ENCODE peak calls at places on chromosomes 3 and 15, in eight cellular contexts. Y is sigmoid colon, L is AG10803, H is H7, E is HAP-1, F is fibroblast of lung, U is GM23248, B is uterus. R is an unnamed sample.

GRCh38 chr3:140602781-140603180 is 75.1 kb upstream of the TRIM42 start:
- DNase-seq in Y (no peak), L (no peak), H (no peak), E (no peak), F (no peak), U (no peak), B (no peak), R (no peak)

GRCh38 chr3:168034152-168034928 is 61.4 kb downstream of the GOLIM4 start:
- DNase-seq in Y (no peak), L (peak), H (no peak), E (no peak), F (peak), U (peak), B (no peak), R (peak)

GRCh38 chr15:67941643-67942315 is 101.9 kb upstream of the RNU6-1 start:
- DNase-seq in Y (no peak), L (no peak), H (no peak), E (no peak), F (peak), U (peak), B (no peak), R (no peak)

GRCh38 chr3:138078901-138079344 is 36.5 kb downstream of the DZIP1L start:
- DNase-seq in Y (no peak), L (peak), H (no peak), E (no peak), F (peak), U (peak), B (no peak), R (peak)

GRCh38 chr3:21515417-21515816 is 235.6 kb downstream of the ZNF385D start:
- DNase-seq in Y (no peak), L (no peak), H (no peak), E (no peak), F (no peak), U (no peak), B (no peak), R (no peak)

GRCh38 chr3:18751514-18751913 is 326.4 kb upstream of the SATB1 start:
- DNase-seq in Y (no peak), L (no peak), H (no peak), E (no peak), F (no peak), U (no peak), B (no peak), R (no peak)

GRCh38 chr15:91068436-91068835 is 31.6 kb upstream of the SV2B start:
- DNase-seq in Y (no peak), L (no peak), H (no peak), E (no peak), F (no peak), U (no peak), B (no peak), R (no peak)

GRCh38 chr3:12423131-12423530 is 61.1 kb upstream of the TSEN2 start:
- DNase-seq in Y (no peak), L (no peak), H (no peak), E (no peak), F (no peak), U (no peak), B (no peak), R (no peak)

GRCh38 chr15:58065445-58066041 is at the start of gene ALDH1A2:
- DNase-seq in Y (peak), L (no peak), H (peak), E (no peak), F (no peak), U (no peak), B (peak), R (no peak)

GRCh38 chr15:31217067-31217466 is 109.6 kb upstream of the KLF13 start:
- DNase-seq in Y (no peak), L (no peak), H (no peak), E (no peak), F (no peak), U (no peak), B (no peak), R (no peak)

GRCh38 chr15:31158858-31159569 is 57.5 kb upstream of the TRPM1 start:
- DNase-seq in Y (no peak), L (no peak), H (peak), E (no peak), F (no peak), U (no peak), B (no peak), R (no peak)

GRCh38 chr3:133943639-133944131 is 48.0 kb upstream of the RAB6B start:
- DNase-seq in Y (peak), L (peak), H (no peak), E (no peak), F (peak), U (peak), B (no peak), R (peak)

GRCh38 chr3:10555263-10555662 is 49.9 kb upstream of the ATP2B2 start:
- DNase-seq in Y (no peak), L (no peak), H (no peak), E (no peak), F (no peak), U (no peak), B (no peak), R (no peak)

GRCh38 chr3:49705390-49705960 is 14.0 kb downstream of the AMIGO3 start:
- DNase-seq in Y (no peak), L (no peak), H (no peak), E (no peak), F (no peak), U (no peak), B (no peak), R (no peak)

GRCh38 chr15:82625136-82625535 is 22.0 kb downstream of the CPEB1 start:
- DNase-seq in Y (no peak), L (peak), H (no peak), E (no peak), F (peak), U (no peak), B (no peak), R (no peak)

GRCh38 chr3:105809204-105809893 is 59.5 kb downstream of the CBLB start:
- DNase-seq in Y (no peak), L (no peak), H (no peak), E (no peak), F (no peak), U (no peak), B (no peak), R (no peak)

GRCh38 chr15:72784233-72784876 is 797 bp upstream of the ADPGK start:
- DNase-seq in Y (no peak), L (peak), H (no peak), E (peak), F (peak), U (peak), B (no peak), R (peak)

GRCh38 chr3:10527295-10528016 is 22.1 kb upstream of the ATP2B2 start:
- DNase-seq in Y (peak), L (no peak), H (no peak), E (no peak), F (no peak), U (no peak), B (no peak), R (no peak)

GRCh38 chr3:57382933-57383332 is 90.4 kb upstream of the ASB14 start:
- DNase-seq in Y (no peak), L (peak), H (no peak), E (no peak), F (peak), U (peak), B (no peak), R (peak)

GRCh38 chr15:37087050-37087691 is 13.2 kb downstream of the MEIS2 start:
- DNase-seq in Y (no peak), L (no peak), H (no peak), E (no peak), F (no peak), U (no peak), B (no peak), R (no peak)

GRCh38 chr3:54065551-54065950 is 56.8 kb upstream of the CACNA2D3 start:
- DNase-seq in Y (no peak), L (no peak), H (no peak), E (no peak), F (no peak), U (no peak), B (no peak), R (no peak)

DNA sequence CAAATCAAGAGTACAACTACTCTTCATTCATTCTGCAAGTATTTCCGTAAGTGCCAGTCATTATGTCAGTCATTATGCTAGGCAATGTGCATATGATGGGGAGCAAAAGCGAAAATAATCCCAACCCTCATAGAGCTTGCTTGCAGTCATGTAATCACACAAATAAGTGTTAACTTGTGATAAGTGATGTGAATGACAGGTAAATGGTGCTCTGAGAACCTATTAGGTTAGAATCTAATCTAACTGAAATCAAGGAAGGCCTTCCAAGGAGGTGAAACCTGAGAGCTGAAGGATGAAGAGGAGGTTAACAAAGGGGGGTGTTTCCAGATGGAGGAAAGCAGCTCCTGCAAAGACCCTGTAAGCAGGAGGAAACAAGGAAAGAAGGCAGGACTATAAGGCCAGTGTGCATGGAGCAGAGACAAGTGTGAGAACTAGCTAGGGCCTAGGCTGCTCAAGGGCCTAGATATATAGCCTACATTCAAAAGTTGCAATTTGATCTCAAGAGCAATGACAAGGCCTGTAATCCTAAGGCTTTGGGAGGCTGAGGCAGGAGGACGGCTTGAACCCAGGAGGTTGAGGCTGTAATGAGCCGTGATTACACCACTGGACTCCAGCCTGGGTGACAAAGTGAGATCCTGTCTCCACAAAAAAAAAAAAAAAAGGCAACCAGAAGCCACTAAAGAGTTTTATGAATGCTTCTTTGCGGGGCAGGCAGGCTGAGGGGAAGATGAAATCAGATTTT is 5.3 kb downstream of the PTPN9 start:
- DNase-seq in Y (no peak), L (no peak), H (peak), E (peak), F (no peak), U (no peak), B (no peak), R (no peak)
- H3K4me3 ChIP-seq in Y (no peak), L (no peak), H (no peak), E (no peak), F (no peak), U (no peak), B (no peak), R (no peak)

GRCh38 chr15:42082141-42082540 is 12.2 kb downstream of the PLA2G4D start:
- DNase-seq in Y (no peak), L (no peak), H (no peak), E (no peak), F (no peak), U (no peak), B (no peak), R (no peak)

GRCh38 chr15:42078903-42079302 is 15.5 kb downstream of the PLA2G4D start:
- DNase-seq in Y (no peak), L (no peak), H (no peak), E (no peak), F (no peak), U (no peak), B (no peak), R (no peak)

GRCh38 chr15:42079401-42079908 is 14.9 kb downstream of the PLA2G4D start:
- DNase-seq in Y (peak), L (no peak), H (peak), E (no peak), F (no peak), U (peak), B (no peak), R (no peak)

GRCh38 chr15:42081463-42081830 is 12.9 kb downstream of the PLA2G4D start:
- DNase-seq in Y (no peak), L (no peak), H (no peak), E (no peak), F (no peak), U (no peak), B (no peak), R (no peak)

GRCh38 chr15:42080585-42081462 is 13.5 kb downstream of the PLA2G4D start:
- DNase-seq in Y (peak), L (no peak), H (peak), E (no peak), F (peak), U (peak), B (no peak), R (no peak)
- H3K4me3 ChIP-seq in Y (no peak), L (no peak), H (no peak), E (no peak), F (no peak), U (no peak), B (no peak), R (no peak)

DNA sequence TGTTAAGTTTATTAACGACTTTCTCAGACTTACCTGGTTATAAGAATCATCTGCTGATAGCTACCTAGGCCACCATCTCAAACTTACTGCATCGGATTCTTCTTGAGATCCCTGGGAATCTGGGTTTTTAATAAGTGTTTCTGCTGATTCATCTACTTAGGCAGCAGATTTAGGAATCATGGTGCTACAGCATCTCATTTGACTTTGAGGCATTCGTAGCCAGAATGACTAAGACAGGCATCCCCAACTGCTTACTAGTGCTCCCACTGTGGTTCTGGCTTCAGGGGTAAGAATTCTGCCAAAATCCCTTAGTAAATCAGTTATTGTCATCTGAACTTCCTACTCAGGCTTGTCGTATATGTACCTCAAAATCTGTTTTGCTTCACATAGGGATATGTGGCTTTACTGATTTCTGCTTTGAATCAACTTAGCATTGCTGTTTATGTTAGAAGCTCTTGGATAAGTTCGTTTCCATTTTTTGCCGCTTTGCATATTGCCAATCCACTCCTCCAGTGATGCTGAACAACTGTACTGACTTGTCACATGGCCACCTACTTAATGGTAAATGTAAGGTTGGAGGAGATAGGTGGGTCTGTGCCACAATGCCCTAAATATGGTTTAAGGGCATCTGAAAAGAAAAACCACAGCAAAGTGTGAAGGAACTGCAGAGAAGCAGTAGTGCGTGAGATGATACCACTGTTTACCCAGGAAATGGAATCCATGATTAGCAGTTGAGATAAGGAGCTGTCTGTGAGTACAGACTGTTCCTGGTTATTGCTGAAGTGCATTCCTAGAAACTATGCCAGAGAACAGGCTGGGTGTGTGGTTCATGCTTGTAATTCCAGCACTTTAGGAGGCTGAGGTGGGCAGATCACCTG is 60.3 kb downstream of the MAP6D1 start:
- DNase-seq in Y (no peak), L (peak), H (no peak), E (no peak), F (peak), U (peak), B (no peak), R (peak)
- H3K4me3 ChIP-seq in Y (no peak), L (no peak), H (no peak), E (no peak), F (no peak), U (no peak), B (no peak), R (no peak)

DNA sequence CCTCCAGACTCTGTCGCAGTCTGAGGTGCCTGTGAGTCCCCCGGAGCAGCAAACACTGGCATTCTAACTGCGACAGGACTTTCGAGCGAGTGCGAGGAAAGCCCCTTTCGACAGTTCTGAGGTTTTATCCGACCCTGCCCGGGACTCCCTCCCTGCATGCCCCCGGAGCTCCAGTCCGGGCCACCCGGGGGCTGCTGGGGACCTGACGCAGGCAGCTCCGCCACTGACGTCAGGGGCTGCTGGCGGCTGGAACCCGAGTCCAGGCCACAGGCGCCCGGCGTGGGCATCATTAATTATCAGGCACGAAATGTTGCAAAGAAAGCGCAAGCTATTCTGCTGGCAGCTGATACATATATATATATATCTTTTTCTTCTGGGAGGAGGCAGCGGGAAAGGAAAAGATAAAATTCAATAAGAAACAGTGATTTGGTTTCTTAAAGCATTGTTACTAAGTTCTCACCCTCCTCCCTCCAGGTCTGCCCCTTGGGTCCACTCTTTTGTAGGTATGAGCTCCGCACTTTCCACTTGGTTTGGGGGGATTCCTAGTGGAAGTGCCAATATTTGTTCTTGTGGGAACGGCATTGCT is 15.3 kb downstream of the ZIC1 start:
- DNase-seq in Y (no peak), L (no peak), H (peak), E (no peak), F (no peak), U (no peak), B (no peak), R (no peak)
- H3K4me3 ChIP-seq in Y (no peak), L (no peak), H (peak), E (no peak), F (no peak), U (no peak), B (no peak), R (no peak)

GRCh38 chr3:177191108-177191779 is 6.0 kb downstream of the TBL1XR1 start:
- DNase-seq in Y (no peak), L (no peak), H (no peak), E (peak), F (no peak), U (no peak), B (no peak), R (no peak)
- H3K4me3 ChIP-seq in Y (no peak), L (no peak), H (no peak), E (no peak), F (no peak), U (no peak), B (no peak), R (no peak)

R was measured in foreskin fibroblast.